ENCODE peak calls at places on chromosomes 6 and 20, in four cellular contexts. G is T follicular helper cell, K is fibroblast of mammary gland, P is NCI-H446. T is an unnamed sample.

GRCh38 chr6:154593122-154593521 is 82.6 kb upstream of the CNKSR3 start:
- DNase-seq in P (no peak), K (no peak), G (no peak), T (no peak)

GRCh38 chr6:96304997-96305396 is 216.6 kb upstream of the UFL1 start:
- DNase-seq in K (no peak), G (no peak), P (no peak), T (no peak)

GRCh38 chr6:163466839-163467390 is 52.4 kb downstream of the QKI start:
- DNase-seq in P (no peak), G (no peak), K (no peak), T (no peak)

GRCh38 chr6:17710331-17710730 is 3.6 kb upstream of the NUP153 start:
- DNase-seq in P (no peak), K (peak), G (no peak), T (no peak)

GRCh38 chr6:87561012-87561411 is 28.8 kb downstream of the RARS2 start:
- DNase-seq in K (no peak), P (no peak), G (no peak), T (no peak)

GRCh38 chr6:126905917-126906316 is 212.6 kb upstream of the RSPO3 start:
- DNase-seq in K (peak), G (no peak), P (no peak), T (no peak)

GRCh38 chr6:15522427-15522826 is 140.4 kb downstream of the DTNBP1 start:
- DNase-seq in P (no peak), K (no peak), G (no peak), T (no peak)

GRCh38 chr20:36813784-36814136 is 40.2 kb upstream of the DSN1 start:
- DNase-seq in K (no peak), P (no peak), G (no peak), T (no peak)

GRCh38 chr20:47669157-47669425 is 116.2 kb downstream of the SULF2 start:
- DNase-seq in P (no peak), G (no peak), K (no peak), T (no peak)

GRCh38 chr20:50561379-50562078 is 51.3 kb downstream of the PTPN1 start:
- DNase-seq in K (peak), P (no peak), G (no peak), T (no peak)

GRCh38 chr6:41577865-41578713 is 31.9 kb downstream of the FOXP4 start:
- DNase-seq in P (peak), G (no peak), K (peak), T (peak)

GRCh38 chr20:347640-348484 is 951 bp downstream of the NRSN2 start:
- DNase-seq in P (peak), G (peak), K (peak), T (peak)

GRCh38 chr20:8755340-8756118 is 313.4 kb upstream of the PLCB4 start:
- DNase-seq in K (peak), G (no peak), P (no peak), T (no peak)

GRCh38 chr20:40945754-40946451 is 82.7 kb upstream of the TOP1 start:
- DNase-seq in K (peak), P (peak), G (no peak), T (peak)

GRCh38 chr6:150134280-150134920 is 8.4 kb upstream of the PPP1R14C start:
- DNase-seq in P (no peak), G (no peak), K (no peak), T (no peak)

GRCh38 chr20:44586289-44586911 is 4.0 kb downstream of the PKIG start:
- DNase-seq in K (no peak), P (no peak), G (no peak), T (no peak)

GRCh38 chr6:108648186-108648585 is 87.5 kb downstream of the FOXO3 start:
- DNase-seq in K (peak), G (no peak), P (no peak), T (no peak)

GRCh38 chr20:63538204-63539091 is 1.3 kb upstream of the PTK6 start:
- DNase-seq in G (no peak), P (no peak), K (peak), T (no peak)

GRCh38 chr6:46923476-46923875 is 1.7 kb upstream of the ADGRF5 start:
- DNase-seq in P (no peak), G (no peak), K (no peak), T (no peak)

T was measured in frontal cortex.